ENCODE peak calls at places on chromosome 19, in ten cellular contexts. D is GM12864, M is lower leg skin, U is pancreas, K is DND-41, Y is mucosa of descending colon, T is thoracic aorta, L is AG09319, Q is D721Med, B is tibial artery. R is an unnamed sample.

GRCh38 chr19:43564800-43565199 is 10.5 kb downstream of the XRCC1 start:
- DNase-seq in D (no peak), M (no peak), U (no peak), K (peak; percentile 23), Y (no peak), T (no peak), L (no peak), Q (no peak), B (no peak), R (no peak)

GRCh38 chr19:28563964-28564914 is 648.7 kb downstream of the UQCRFS1 start:
- DNase-seq in D (no peak), M (no peak), U (no peak), K (no peak), Y (no peak), T (no peak), L (no peak), Q (no peak), B (no peak), R (no peak)

GRCh38 chr19:3369337-3370213 is 3.2 kb downstream of the NFIC start:
- DNase-seq in D (no peak), M (no peak), U (peak; percentile 80), K (no peak), Y (peak; percentile 60), T (no peak), L (no peak), Q (no peak), B (peak; percentile 73), R (peak; percentile 63)

GRCh38 chr19:14089662-14090508 is 666 bp downstream of the SAMD1 start:
- DNase-seq in D (no peak), M (no peak), U (peak; percentile 68), K (peak; percentile 61), Y (peak; percentile 74), T (no peak), L (no peak), Q (no peak), B (peak; percentile 47), R (peak; percentile 63)

GRCh38 chr19:56538761-56539263 is at the start of gene ZFP28:
- DNase-seq in D (no peak), M (peak; percentile 58), U (peak; percentile 87), K (peak; percentile 88), Y (peak; percentile 86), T (peak; percentile 31), L (no peak), Q (no peak), B (peak; percentile 73), R (peak; percentile 81)

GRCh38 chr19:47324502-47324901 is 7.5 kb upstream of the C5AR2 start:
- DNase-seq in D (no peak), M (peak; percentile 43), U (no peak), K (no peak), Y (no peak), T (no peak), L (no peak), Q (no peak), B (peak; percentile 60), R (peak; percentile 33)

GRCh38 chr19:40165362-40165937 is 25.8 kb upstream of the MAP3K10 start:
- DNase-seq in D (no peak), M (peak; percentile 28), U (no peak), K (peak; percentile 68), Y (peak; percentile 68), T (no peak), L (no peak), Q (peak; percentile 49), B (peak; percentile 44), R (peak; percentile 68)

GRCh38 chr19:17841810-17842662 is 5.7 kb downstream of the JAK3 start:
- DNase-seq in D (no peak), M (peak; percentile 53), U (peak; percentile 89), K (peak; percentile 57), Y (peak; percentile 84), T (no peak), L (peak; percentile 69), Q (peak; percentile 100), B (peak; percentile 57), R (peak; percentile 80)

GRCh38 chr19:51980116-51980736 is 6.4 kb downstream of the ZNF350 start:
- DNase-seq in D (no peak), M (no peak), U (no peak), K (no peak), Y (no peak), T (no peak), L (no peak), Q (no peak), B (no peak), R (no peak)

GRCh38 chr19:52171321-52172169 is at the start of gene ZNF836:
- DNase-seq in D (peak; percentile 59), M (peak; percentile 89), U (peak; percentile 93), K (peak; percentile 92), Y (peak; percentile 94), T (peak; percentile 60), L (peak; percentile 40), Q (peak; percentile 65), B (peak; percentile 88), R (peak; percentile 94)

GRCh38 chr19:11587973-11588631 is 9.2 kb upstream of the ZNF627 start:
- DNase-seq in D (no peak), M (no peak), U (no peak), K (no peak), Y (no peak), T (no peak), L (no peak), Q (no peak), B (no peak), R (no peak)
- TF ChIP-seq CTCF in D (no peak), M (no peak), U (no peak), K (no peak), Y (no peak), T (no peak), L (no peak), Q (no peak), B (no peak), R (no peak)

GRCh38 chr19:5805465-5806132 is 732 bp downstream of the NRTN start:
- DNase-seq in D (no peak), M (no peak), U (peak; percentile 94), K (peak; percentile 69), Y (peak; percentile 87), T (no peak), L (no peak), Q (peak; percentile 94), B (no peak), R (peak; percentile 87)
- TF ChIP-seq CTCF in D (peak; percentile 45), M (no peak), U (peak; percentile 81), K (peak; percentile 74), Y (peak; percentile 71), T (peak; percentile 47), L (peak; percentile 69), Q (peak; percentile 70), B (peak; percentile 40), R (peak; percentile 92)

GRCh38 chr19:49071860-49072547 is 495 bp downstream of the KCNA7 start:
- DNase-seq in D (no peak), M (no peak), U (peak; percentile 51), K (no peak), Y (peak; percentile 51), T (no peak), L (no peak), Q (peak; percentile 22), B (no peak), R (no peak)

GRCh38 chr19:49070416-49070815 is 2.1 kb downstream of the KCNA7 start:
- DNase-seq in D (no peak), M (no peak), U (no peak), K (no peak), Y (no peak), T (no peak), L (no peak), Q (no peak), B (no peak), R (no peak)

GRCh38 chr19:49069026-49069425 is 3.5 kb downstream of the KCNA7 start:
- DNase-seq in D (no peak), M (no peak), U (no peak), K (no peak), Y (no peak), T (no peak), L (no peak), Q (no peak), B (no peak), R (no peak)

DNA sequence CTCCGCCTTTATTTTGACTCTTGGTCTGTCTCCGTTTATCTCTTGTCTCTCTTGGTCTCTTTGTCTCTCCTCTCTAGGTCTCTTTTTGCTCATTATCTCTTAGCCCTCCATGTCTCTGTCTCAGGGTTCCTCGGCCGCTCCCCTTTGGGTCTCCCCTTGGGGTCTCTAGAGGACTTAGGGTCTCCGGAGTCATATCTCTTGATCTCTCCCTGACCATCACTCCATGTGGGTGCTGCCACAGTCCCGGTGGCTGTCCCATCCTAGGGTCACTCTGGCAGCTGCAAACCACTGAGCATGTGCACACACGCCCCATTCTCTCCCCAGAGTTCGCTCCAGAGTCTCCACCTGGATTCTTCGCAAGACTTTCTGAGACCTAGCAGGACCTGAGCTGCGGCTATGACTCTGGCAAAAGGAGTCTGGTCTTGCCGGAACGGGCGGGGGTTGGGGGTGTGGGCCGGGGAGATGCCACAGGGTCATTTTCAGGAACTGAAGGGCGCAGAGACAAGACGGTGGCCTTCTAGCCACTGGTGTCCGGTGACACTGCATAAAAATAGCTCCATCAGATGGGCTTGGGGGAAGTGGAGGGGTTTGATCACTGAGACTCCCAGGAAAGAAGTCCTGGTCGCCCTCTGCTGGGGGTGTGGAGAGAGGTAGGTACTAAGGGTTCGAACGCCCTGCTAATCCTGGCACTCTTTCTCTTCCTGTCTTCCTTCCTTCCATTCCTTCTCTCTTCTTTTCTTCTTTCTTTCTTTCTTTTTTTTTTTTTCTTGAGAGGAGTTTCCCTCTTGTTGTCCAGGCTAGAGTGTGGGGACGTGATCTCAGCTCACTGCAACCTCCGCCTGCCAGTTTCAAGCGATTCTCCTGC is 1.2 kb upstream of the KCNA7 start:
- DNase-seq in D (no peak), M (no peak), U (no peak), K (peak; percentile 34), Y (no peak), T (no peak), L (no peak), Q (no peak), B (no peak), R (no peak)
- TF ChIP-seq CTCF in D (peak; percentile 41), M (no peak), U (no peak), K (peak; percentile 58), Y (no peak), T (no peak), L (peak; percentile 18), Q (peak; percentile 32), B (no peak), R (no peak)

GRCh38 chr19:15810335-15810734 is 5.1 kb downstream of the OR10H1 start:
- DNase-seq in D (no peak), M (no peak), U (no peak), K (no peak), Y (peak; percentile 41), T (no peak), L (no peak), Q (no peak), B (no peak), R (peak; percentile 46)

GRCh38 chr19:15811476-15811875 is 4.0 kb downstream of the OR10H1 start:
- DNase-seq in D (no peak), M (no peak), U (no peak), K (no peak), Y (no peak), T (no peak), L (no peak), Q (no peak), B (no peak), R (no peak)

GRCh38 chr19:15812059-15812722 is 3.3 kb downstream of the OR10H1 start:
- DNase-seq in D (no peak), M (no peak), U (no peak), K (no peak), Y (no peak), T (no peak), L (no peak), Q (no peak), B (no peak), R (peak; percentile 38)

GRCh38 chr19:15813916-15814315 is 1.5 kb downstream of the OR10H1 start:
- DNase-seq in D (no peak), M (no peak), U (no peak), K (no peak), Y (no peak), T (no peak), L (no peak), Q (no peak), B (no peak), R (no peak)

GRCh38 chr19:15815306-15815705 is at the start of gene OR10H1:
- DNase-seq in D (no peak), M (no peak), U (peak; percentile 74), K (no peak), Y (no peak), T (no peak), L (no peak), Q (no peak), B (no peak), R (no peak)
- TF ChIP-seq CTCF in D (no peak), M (no peak), U (no peak), K (no peak), Y (no peak), T (no peak), L (no peak), Q (no peak), B (no peak), R (no peak)